ENCODE peak calls at places on chromosome 5, in four cellular contexts. One of them, this sample, is unnamed.

GRCh38 chr5:139638090-139638735 is 9.9 kb upstream of the CXXC5 start:
- DNase-seq in HepG2: no peak
- DNase-seq in K562: peak; percentile 67
- DNase-seq in GM12878: no peak
- DNase-seq in this sample: peak; percentile 54

GRCh38 chr5:115565233-115565632 is 20.7 kb upstream of the FEM1C start:
- DNase-seq in HepG2: no peak
- DNase-seq in GM12878: no peak
- DNase-seq in K562: no peak
- DNase-seq in this sample: no peak

GRCh38 chr5:141747152-141747640 is 65.2 kb upstream of the ARAP3 start:
- DNase-seq in HepG2: no peak
- DNase-seq in GM12878: no peak
- DNase-seq in K562: peak; percentile 25
- DNase-seq in this sample: peak; percentile 90

GRCh38 chr5:133538718-133539117 is 73.6 kb downstream of the FSTL4 start:
- DNase-seq in K562: no peak
- DNase-seq in HepG2: no peak
- DNase-seq in GM12878: no peak
- DNase-seq in this sample: no peak

GRCh38 chr5:154858972-154859950 is 834 bp downstream of the CNOT8 start:
- DNase-seq in GM12878: no peak
- DNase-seq in HepG2: no peak
- DNase-seq in K562: no peak
- DNase-seq in this sample: no peak

GRCh38 chr5:27048507-27048906 is 10.1 kb upstream of the CDH9 start:
- DNase-seq in K562: no peak
- DNase-seq in GM12878: no peak
- DNase-seq in HepG2: peak; percentile 35
- DNase-seq in this sample: no peak

GRCh38 chr5:87076411-87076810 is 191.3 kb upstream of the RASA1 start:
- DNase-seq in K562: no peak
- DNase-seq in HepG2: no peak
- DNase-seq in GM12878: no peak
- DNase-seq in this sample: no peak

GRCh38 chr5:125277494-125278154 is 531.2 kb upstream of the ZNF608 start:
- DNase-seq in K562: no peak
- DNase-seq in HepG2: peak; percentile 14
- DNase-seq in GM12878: no peak
- DNase-seq in this sample: no peak

GRCh38 chr5:122586351-122586750 is 188.5 kb upstream of the SNX2 start:
- DNase-seq in HepG2: no peak
- DNase-seq in K562: no peak
- DNase-seq in GM12878: no peak
- DNase-seq in this sample: no peak

GRCh38 chr5:78886650-78887230 is 98.4 kb downstream of the ARSB start:
- DNase-seq in K562: no peak
- DNase-seq in HepG2: no peak
- DNase-seq in GM12878: no peak
- DNase-seq in this sample: no peak

GRCh38 chr5:66436721-66437120 is 159.5 kb upstream of the MAST4 start:
- DNase-seq in HepG2: peak; percentile 6
- DNase-seq in GM12878: no peak
- DNase-seq in K562: peak; percentile 16
- DNase-seq in this sample: peak; percentile 36

GRCh38 chr5:89263846-89264245 is 380.9 kb upstream of the MEF2C start:
- DNase-seq in GM12878: no peak
- DNase-seq in K562: no peak
- DNase-seq in HepG2: no peak
- DNase-seq in this sample: no peak

GRCh38 chr5:134555889-134556311 is 30.4 kb downstream of the JADE2 start:
- DNase-seq in GM12878: no peak
- DNase-seq in K562: peak; percentile 30
- DNase-seq in HepG2: peak; percentile 9
- DNase-seq in this sample: peak; percentile 49

GRCh38 chr5:174217527-174217926 is 172.0 kb downstream of the NSG2 start:
- DNase-seq in K562: no peak
- DNase-seq in GM12878: no peak
- DNase-seq in HepG2: no peak
- DNase-seq in this sample: no peak

GRCh38 chr5:143120460-143121134 is 282.9 kb downstream of the NR3C1 start:
- DNase-seq in HepG2: no peak
- DNase-seq in K562: no peak
- DNase-seq in GM12878: no peak
- DNase-seq in this sample: no peak

GRCh38 chr5:164672931-164673694 is 1167.7 kb downstream of the MAT2B start:
- DNase-seq in HepG2: no peak
- DNase-seq in GM12878: no peak
- DNase-seq in K562: no peak
- DNase-seq in this sample: no peak

GRCh38 chr5:40171971-40172370 is 507.7 kb upstream of the PTGER4 start:
- DNase-seq in GM12878: no peak
- DNase-seq in HepG2: no peak
- DNase-seq in K562: no peak
- DNase-seq in this sample: no peak

GRCh38 chr5:62585306-62585705 is 6.7 kb downstream of the LRRC70 start:
- DNase-seq in K562: no peak
- DNase-seq in GM12878: no peak
- DNase-seq in HepG2: no peak
- DNase-seq in this sample: no peak

GRCh38 chr5:127930311-127930710 is 153.3 kb upstream of the SLC12A2 start:
- DNase-seq in K562: no peak
- DNase-seq in HepG2: peak; percentile 53
- DNase-seq in GM12878: no peak
- DNase-seq in this sample: no peak

GRCh38 chr5:159050408-159051091 is 49.2 kb downstream of the EBF1 start:
- DNase-seq in HepG2: no peak
- DNase-seq in K562: no peak
- DNase-seq in GM12878: no peak
- DNase-seq in this sample: no peak

DNA sequence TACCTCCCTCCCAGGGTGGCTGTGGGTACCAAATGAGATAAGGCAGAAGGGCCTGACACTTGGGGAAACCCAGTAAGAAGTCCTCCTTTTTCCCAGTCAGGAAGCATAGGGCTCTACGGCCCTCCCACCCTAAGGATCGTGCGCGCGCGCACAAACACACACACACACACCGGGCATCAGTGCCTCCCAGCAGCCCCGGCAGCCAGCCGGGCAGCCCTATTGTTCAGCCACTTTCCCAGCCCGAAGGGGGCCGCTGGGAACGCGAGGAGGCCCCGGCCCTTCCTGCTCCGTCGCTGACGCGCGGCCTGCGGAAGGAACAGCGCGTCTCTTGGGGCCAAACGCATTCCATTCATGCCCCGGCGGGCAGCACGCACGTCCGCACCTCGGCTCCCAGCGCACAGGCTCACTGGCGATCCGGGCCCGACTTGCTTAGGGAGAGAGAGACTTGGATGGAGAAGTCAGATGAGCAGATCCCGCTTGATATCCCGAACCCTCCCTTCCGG is 22.6 kb downstream of the DUSP1 start:
- DNase-seq in HepG2: no peak
- DNase-seq in GM12878: no peak
- DNase-seq in K562: no peak
- DNase-seq in this sample: peak; percentile 67
- TF ChIP-seq CBFB in HepG2: no peak
- TF ChIP-seq CBFB in GM12878: no peak
- TF ChIP-seq CBFB in K562: no peak
- TF ChIP-seq CBFB in this sample: no peak

GRCh38 chr5:68374770-68375518 is 159.4 kb downstream of the PIK3R1 start:
- DNase-seq in K562: no peak
- DNase-seq in HepG2: no peak
- DNase-seq in GM12878: no peak
- DNase-seq in this sample: no peak
- TF ChIP-seq CBFB in K562: no peak
- TF ChIP-seq CBFB in HepG2: no peak
- TF ChIP-seq CBFB in GM12878: no peak
- TF ChIP-seq CBFB in this sample: no peak

GRCh38 chr5:32736842-32737241 is 25.7 kb downstream of the NPR3 start:
- DNase-seq in HepG2: no peak
- DNase-seq in GM12878: no peak
- DNase-seq in K562: no peak
- DNase-seq in this sample: no peak
- TF ChIP-seq CBFB in HepG2: no peak
- TF ChIP-seq CBFB in GM12878: no peak
- TF ChIP-seq CBFB in K562: no peak
- TF ChIP-seq CBFB in this sample: no peak

GRCh38 chr5:55416306-55416705 is 108.5 kb downstream of the MTREX start:
- DNase-seq in K562: no peak
- DNase-seq in GM12878: no peak
- DNase-seq in HepG2: no peak
- DNase-seq in this sample: no peak
- TF ChIP-seq CBFB in K562: no peak
- TF ChIP-seq CBFB in GM12878: no peak
- TF ChIP-seq CBFB in HepG2: no peak
- TF ChIP-seq CBFB in this sample: no peak